ENCODE peak calls at places on chromosomes 4 and X, in six cellular contexts. One of them, this sample, is unnamed.

GRCh38 chrX:97531824-97532223 is 648.1 kb downstream of the RPA4 start:
- DNase-seq in stimulated activated CD4-positive, alpha-beta T cell treated with anti-CD3 and anti-CD28 coated beads, Interleukin-12 subunit alpha, Interleukin-12 subunit beta, amount 100 ng/mL, for 4 hours: no peak
- DNase-seq in HEK293T: no peak
- DNase-seq in activated CD8-positive, alpha-beta T cell treated with anti-CD3 and anti-CD28 coated beads, Interleukin-2, amount 10 ng/mL, durations not matched to agents 7 days and 5 days: no peak
- DNase-seq in ELR: no peak
- DNase-seq in T-helper 9 cell: no peak
- DNase-seq in this sample: no peak

GRCh38 chr4:53235547-53235946 is 130.3 kb downstream of the SCFD2 start:
- DNase-seq in stimulated activated CD4-positive, alpha-beta T cell treated with anti-CD3 and anti-CD28 coated beads, Interleukin-12 subunit alpha, Interleukin-12 subunit beta, amount 100 ng/mL, for 4 hours: no peak
- DNase-seq in HEK293T: no peak
- DNase-seq in activated CD8-positive, alpha-beta T cell treated with anti-CD3 and anti-CD28 coated beads, Interleukin-2, amount 10 ng/mL, durations not matched to agents 7 days and 5 days: no peak
- DNase-seq in ELR: no peak
- DNase-seq in T-helper 9 cell: no peak
- DNase-seq in this sample: no peak

GRCh38 chr4:42845586-42845985 is 46.9 kb upstream of the GRXCR1 start:
- DNase-seq in stimulated activated CD4-positive, alpha-beta T cell treated with anti-CD3 and anti-CD28 coated beads, Interleukin-12 subunit alpha, Interleukin-12 subunit beta, amount 100 ng/mL, for 4 hours: no peak
- DNase-seq in HEK293T: no peak
- DNase-seq in activated CD8-positive, alpha-beta T cell treated with anti-CD3 and anti-CD28 coated beads, Interleukin-2, amount 10 ng/mL, durations not matched to agents 7 days and 5 days: no peak
- DNase-seq in ELR: no peak
- DNase-seq in T-helper 9 cell: no peak
- DNase-seq in this sample: no peak

GRCh38 chr4:109205186-109205585 is 97.3 kb downstream of the COL25A1 start:
- DNase-seq in stimulated activated CD4-positive, alpha-beta T cell treated with anti-CD3 and anti-CD28 coated beads, Interleukin-12 subunit alpha, Interleukin-12 subunit beta, amount 100 ng/mL, for 4 hours: no peak
- DNase-seq in HEK293T: peak
- DNase-seq in activated CD8-positive, alpha-beta T cell treated with anti-CD3 and anti-CD28 coated beads, Interleukin-2, amount 10 ng/mL, durations not matched to agents 7 days and 5 days: no peak
- DNase-seq in ELR: no peak
- DNase-seq in T-helper 9 cell: no peak
- DNase-seq in this sample: no peak

GRCh38 chr4:153204247-153205027 is at the start of gene TRIM2:
- DNase-seq in stimulated activated CD4-positive, alpha-beta T cell treated with anti-CD3 and anti-CD28 coated beads, Interleukin-12 subunit alpha, Interleukin-12 subunit beta, amount 100 ng/mL, for 4 hours: no peak
- DNase-seq in HEK293T: peak
- DNase-seq in activated CD8-positive, alpha-beta T cell treated with anti-CD3 and anti-CD28 coated beads, Interleukin-2, amount 10 ng/mL, durations not matched to agents 7 days and 5 days: no peak
- DNase-seq in ELR: no peak
- DNase-seq in T-helper 9 cell: no peak
- DNase-seq in this sample: no peak

GRCh38 chrX:153913211-153913610 is 8.7 kb downstream of the AVPR2 start:
- DNase-seq in stimulated activated CD4-positive, alpha-beta T cell treated with anti-CD3 and anti-CD28 coated beads, Interleukin-12 subunit alpha, Interleukin-12 subunit beta, amount 100 ng/mL, for 4 hours: no peak
- DNase-seq in HEK293T: no peak
- DNase-seq in activated CD8-positive, alpha-beta T cell treated with anti-CD3 and anti-CD28 coated beads, Interleukin-2, amount 10 ng/mL, durations not matched to agents 7 days and 5 days: no peak
- DNase-seq in ELR: no peak
- DNase-seq in T-helper 9 cell: no peak
- DNase-seq in this sample: no peak

GRCh38 chr4:87865960-87866598 is 33.3 kb downstream of the MEPE start:
- DNase-seq in stimulated activated CD4-positive, alpha-beta T cell treated with anti-CD3 and anti-CD28 coated beads, Interleukin-12 subunit alpha, Interleukin-12 subunit beta, amount 100 ng/mL, for 4 hours: no peak
- DNase-seq in HEK293T: no peak
- DNase-seq in activated CD8-positive, alpha-beta T cell treated with anti-CD3 and anti-CD28 coated beads, Interleukin-2, amount 10 ng/mL, durations not matched to agents 7 days and 5 days: no peak
- DNase-seq in ELR: peak
- DNase-seq in T-helper 9 cell: no peak
- DNase-seq in this sample: no peak

GRCh38 chrX:150035531-150035930 is 97.2 kb upstream of the EOLA2 start:
- DNase-seq in stimulated activated CD4-positive, alpha-beta T cell treated with anti-CD3 and anti-CD28 coated beads, Interleukin-12 subunit alpha, Interleukin-12 subunit beta, amount 100 ng/mL, for 4 hours: no peak
- DNase-seq in HEK293T: no peak
- DNase-seq in activated CD8-positive, alpha-beta T cell treated with anti-CD3 and anti-CD28 coated beads, Interleukin-2, amount 10 ng/mL, durations not matched to agents 7 days and 5 days: no peak
- DNase-seq in ELR: peak
- DNase-seq in T-helper 9 cell: no peak
- DNase-seq in this sample: no peak

GRCh38 chr4:2042207-2042946 is 16.8 kb upstream of the NAT8L start:
- DNase-seq in stimulated activated CD4-positive, alpha-beta T cell treated with anti-CD3 and anti-CD28 coated beads, Interleukin-12 subunit alpha, Interleukin-12 subunit beta, amount 100 ng/mL, for 4 hours: peak
- DNase-seq in HEK293T: peak
- DNase-seq in activated CD8-positive, alpha-beta T cell treated with anti-CD3 and anti-CD28 coated beads, Interleukin-2, amount 10 ng/mL, durations not matched to agents 7 days and 5 days: peak
- DNase-seq in ELR: peak
- DNase-seq in T-helper 9 cell: peak
- DNase-seq in this sample: no peak

GRCh38 chrX:84064164-84064563 is 123.8 kb downstream of the RPS6KA6 start:
- DNase-seq in stimulated activated CD4-positive, alpha-beta T cell treated with anti-CD3 and anti-CD28 coated beads, Interleukin-12 subunit alpha, Interleukin-12 subunit beta, amount 100 ng/mL, for 4 hours: no peak
- DNase-seq in HEK293T: no peak
- DNase-seq in activated CD8-positive, alpha-beta T cell treated with anti-CD3 and anti-CD28 coated beads, Interleukin-2, amount 10 ng/mL, durations not matched to agents 7 days and 5 days: no peak
- DNase-seq in ELR: no peak
- DNase-seq in T-helper 9 cell: no peak
- DNase-seq in this sample: no peak

GRCh38 chr4:129603241-129603931 is 507.4 kb downstream of the C4orf33 start:
- DNase-seq in stimulated activated CD4-positive, alpha-beta T cell treated with anti-CD3 and anti-CD28 coated beads, Interleukin-12 subunit alpha, Interleukin-12 subunit beta, amount 100 ng/mL, for 4 hours: no peak
- DNase-seq in HEK293T: no peak
- DNase-seq in activated CD8-positive, alpha-beta T cell treated with anti-CD3 and anti-CD28 coated beads, Interleukin-2, amount 10 ng/mL, durations not matched to agents 7 days and 5 days: no peak
- DNase-seq in ELR: no peak
- DNase-seq in T-helper 9 cell: no peak
- DNase-seq in this sample: no peak

GRCh38 chr4:120209706-120210105 is 143.1 kb upstream of the MAD2L1 start:
- DNase-seq in stimulated activated CD4-positive, alpha-beta T cell treated with anti-CD3 and anti-CD28 coated beads, Interleukin-12 subunit alpha, Interleukin-12 subunit beta, amount 100 ng/mL, for 4 hours: no peak
- DNase-seq in HEK293T: no peak
- DNase-seq in activated CD8-positive, alpha-beta T cell treated with anti-CD3 and anti-CD28 coated beads, Interleukin-2, amount 10 ng/mL, durations not matched to agents 7 days and 5 days: no peak
- DNase-seq in ELR: no peak
- DNase-seq in T-helper 9 cell: no peak
- DNase-seq in this sample: no peak

GRCh38 chr4:1207157-1207470 is 34.7 kb upstream of the SPON2 start:
- DNase-seq in stimulated activated CD4-positive, alpha-beta T cell treated with anti-CD3 and anti-CD28 coated beads, Interleukin-12 subunit alpha, Interleukin-12 subunit beta, amount 100 ng/mL, for 4 hours: no peak
- DNase-seq in HEK293T: no peak
- DNase-seq in activated CD8-positive, alpha-beta T cell treated with anti-CD3 and anti-CD28 coated beads, Interleukin-2, amount 10 ng/mL, durations not matched to agents 7 days and 5 days: no peak
- DNase-seq in ELR: no peak
- DNase-seq in T-helper 9 cell: no peak
- DNase-seq in this sample: no peak

GRCh38 chr4:8084031-8084660 is 74.5 kb downstream of the ABLIM2 start:
- DNase-seq in stimulated activated CD4-positive, alpha-beta T cell treated with anti-CD3 and anti-CD28 coated beads, Interleukin-12 subunit alpha, Interleukin-12 subunit beta, amount 100 ng/mL, for 4 hours: no peak
- DNase-seq in HEK293T: no peak
- DNase-seq in activated CD8-positive, alpha-beta T cell treated with anti-CD3 and anti-CD28 coated beads, Interleukin-2, amount 10 ng/mL, durations not matched to agents 7 days and 5 days: no peak
- DNase-seq in ELR: no peak
- DNase-seq in T-helper 9 cell: no peak
- DNase-seq in this sample: no peak

GRCh38 chrX:123884809-123885408 is 25.1 kb downstream of the XIAP start:
- DNase-seq in stimulated activated CD4-positive, alpha-beta T cell treated with anti-CD3 and anti-CD28 coated beads, Interleukin-12 subunit alpha, Interleukin-12 subunit beta, amount 100 ng/mL, for 4 hours: no peak
- DNase-seq in HEK293T: peak
- DNase-seq in activated CD8-positive, alpha-beta T cell treated with anti-CD3 and anti-CD28 coated beads, Interleukin-2, amount 10 ng/mL, durations not matched to agents 7 days and 5 days: peak
- DNase-seq in ELR: peak
- DNase-seq in T-helper 9 cell: no peak
- DNase-seq in this sample: no peak

GRCh38 chrX:152220612-152221011 is 82.2 kb upstream of the MAGEA10 start:
- DNase-seq in stimulated activated CD4-positive, alpha-beta T cell treated with anti-CD3 and anti-CD28 coated beads, Interleukin-12 subunit alpha, Interleukin-12 subunit beta, amount 100 ng/mL, for 4 hours: no peak
- DNase-seq in HEK293T: no peak
- DNase-seq in activated CD8-positive, alpha-beta T cell treated with anti-CD3 and anti-CD28 coated beads, Interleukin-2, amount 10 ng/mL, durations not matched to agents 7 days and 5 days: no peak
- DNase-seq in ELR: peak
- DNase-seq in T-helper 9 cell: no peak
- DNase-seq in this sample: no peak

GRCh38 chr4:18162453-18162852 is 140.9 kb upstream of the LCORL start:
- DNase-seq in stimulated activated CD4-positive, alpha-beta T cell treated with anti-CD3 and anti-CD28 coated beads, Interleukin-12 subunit alpha, Interleukin-12 subunit beta, amount 100 ng/mL, for 4 hours: no peak
- DNase-seq in HEK293T: no peak
- DNase-seq in activated CD8-positive, alpha-beta T cell treated with anti-CD3 and anti-CD28 coated beads, Interleukin-2, amount 10 ng/mL, durations not matched to agents 7 days and 5 days: no peak
- DNase-seq in ELR: no peak
- DNase-seq in T-helper 9 cell: no peak
- DNase-seq in this sample: no peak

GRCh38 chrX:150643271-150643670 is 49.9 kb upstream of the MTMR1 start:
- DNase-seq in stimulated activated CD4-positive, alpha-beta T cell treated with anti-CD3 and anti-CD28 coated beads, Interleukin-12 subunit alpha, Interleukin-12 subunit beta, amount 100 ng/mL, for 4 hours: no peak
- DNase-seq in HEK293T: no peak
- DNase-seq in activated CD8-positive, alpha-beta T cell treated with anti-CD3 and anti-CD28 coated beads, Interleukin-2, amount 10 ng/mL, durations not matched to agents 7 days and 5 days: no peak
- DNase-seq in ELR: peak
- DNase-seq in T-helper 9 cell: no peak
- DNase-seq in this sample: no peak

GRCh38 chr4:82561745-82562552 is at the start of gene TMEM150C:
- DNase-seq in stimulated activated CD4-positive, alpha-beta T cell treated with anti-CD3 and anti-CD28 coated beads, Interleukin-12 subunit alpha, Interleukin-12 subunit beta, amount 100 ng/mL, for 4 hours: peak
- DNase-seq in HEK293T: peak
- DNase-seq in activated CD8-positive, alpha-beta T cell treated with anti-CD3 and anti-CD28 coated beads, Interleukin-2, amount 10 ng/mL, durations not matched to agents 7 days and 5 days: no peak
- DNase-seq in ELR: peak
- DNase-seq in T-helper 9 cell: no peak
- DNase-seq in this sample: no peak

GRCh38 chr4:169114341-169114974 is 104.4 kb upstream of the CBR4 start:
- DNase-seq in stimulated activated CD4-positive, alpha-beta T cell treated with anti-CD3 and anti-CD28 coated beads, Interleukin-12 subunit alpha, Interleukin-12 subunit beta, amount 100 ng/mL, for 4 hours: no peak
- DNase-seq in HEK293T: no peak
- DNase-seq in activated CD8-positive, alpha-beta T cell treated with anti-CD3 and anti-CD28 coated beads, Interleukin-2, amount 10 ng/mL, durations not matched to agents 7 days and 5 days: no peak
- DNase-seq in ELR: no peak
- DNase-seq in T-helper 9 cell: no peak
- DNase-seq in this sample: no peak

GRCh38 chr4:165355900-165356300 is 22.9 kb upstream of the CPE start:
- DNase-seq in stimulated activated CD4-positive, alpha-beta T cell treated with anti-CD3 and anti-CD28 coated beads, Interleukin-12 subunit alpha, Interleukin-12 subunit beta, amount 100 ng/mL, for 4 hours: no peak
- DNase-seq in HEK293T: peak
- DNase-seq in activated CD8-positive, alpha-beta T cell treated with anti-CD3 and anti-CD28 coated beads, Interleukin-2, amount 10 ng/mL, durations not matched to agents 7 days and 5 days: peak
- DNase-seq in ELR: peak
- DNase-seq in T-helper 9 cell: no peak
- DNase-seq in this sample: no peak